ENCODE peak calls at places on chromosome 5, in eight cellular contexts. M, G, C, R, L, N, E and U are unnamed samples.

GRCh38 chr5:123807177-123807900 is 295.4 kb downstream of the CSNK1G3 start:
- DNase-seq in M (no peak), G (no peak), C (no peak), R (no peak), L (no peak), N (no peak), E (no peak), U (no peak)

GRCh38 chr5:111681414-111681790 is 75.6 kb downstream of the NREP start:
- DNase-seq in M (no peak), G (no peak), C (no peak), R (no peak), L (no peak), N (no peak), E (no peak), U (no peak)

GRCh38 chr5:131814990-131815389 is 18.2 kb upstream of the FNIP1 start:
- DNase-seq in M (no peak), G (no peak), C (peak; percentile 27), R (no peak), L (no peak), N (peak; percentile 81), E (no peak), U (no peak)

GRCh38 chr5:98772415-98773213 is 849 bp upstream of the RGMB start:
- DNase-seq in M (peak; percentile 82), G (peak; percentile 90), C (peak; percentile 78), R (peak; percentile 74), L (peak; percentile 83), N (peak; percentile 22), E (peak; percentile 79), U (peak; percentile 69)

GRCh38 chr5:121429761-121430160 is 421.9 kb upstream of the FTMT start:
- DNase-seq in M (no peak), G (no peak), C (no peak), R (no peak), L (no peak), N (no peak), E (no peak), U (no peak)

GRCh38 chr5:30183736-30184135 is 1009.8 kb upstream of the CDH6 start:
- DNase-seq in M (no peak), G (no peak), C (no peak), R (no peak), L (no peak), N (no peak), E (no peak), U (no peak)

GRCh38 chr5:141877478-141878185 is 578 bp downstream of the PCDH1 start:
- DNase-seq in M (no peak), G (peak; percentile 78), C (no peak), R (no peak), L (no peak), N (no peak), E (no peak), U (no peak)

GRCh38 chr5:3060283-3060682 is 308.8 kb upstream of the IRX2 start:
- DNase-seq in M (no peak), G (no peak), C (no peak), R (no peak), L (no peak), N (no peak), E (no peak), U (no peak)

GRCh38 chr5:101943784-101944183 is 352.3 kb downstream of the SLCO4C1 start:
- DNase-seq in M (no peak), G (no peak), C (no peak), R (no peak), L (no peak), N (peak; percentile 1), E (no peak), U (no peak)

GRCh38 chr5:142242272-142242671 is 82.5 kb downstream of the SPRY4 start:
- DNase-seq in M (no peak), G (no peak), C (no peak), R (no peak), L (no peak), N (no peak), E (no peak), U (no peak)

GRCh38 chr5:137708796-137709559 is 26.9 kb downstream of the KLHL3 start:
- DNase-seq in M (peak; percentile 30), G (no peak), C (no peak), R (no peak), L (peak; percentile 47), N (no peak), E (peak; percentile 43), U (no peak)

GRCh38 chr5:154603978-154604679 is 126.1 kb upstream of the HAND1 start:
- DNase-seq in M (peak; percentile 47), G (no peak), C (no peak), R (no peak), L (no peak), N (no peak), E (peak; percentile 45), U (no peak)

GRCh38 chr5:99378443-99378842 is 449.6 kb upstream of the CHD1 start:
- DNase-seq in M (no peak), G (no peak), C (no peak), R (no peak), L (no peak), N (no peak), E (no peak), U (no peak)

GRCh38 chr5:42366051-42366450 is 57.2 kb upstream of the GHR start:
- DNase-seq in M (no peak), G (no peak), C (no peak), R (no peak), L (no peak), N (no peak), E (no peak), U (no peak)

GRCh38 chr5:133681896-133682295 is 69.6 kb upstream of the FSTL4 start:
- DNase-seq in M (no peak), G (peak; percentile 36), C (no peak), R (no peak), L (peak; percentile 19), N (no peak), E (peak; percentile 9), U (peak; percentile 52)

GRCh38 chr5:169581580-169582227 is 1.9 kb upstream of the SPDL1 start:
- DNase-seq in M (peak; percentile 37), G (no peak), C (peak; percentile 43), R (peak; percentile 65), L (peak; percentile 55), N (peak; percentile 72), E (peak; percentile 82), U (peak; percentile 63)

GRCh38 chr5:166503506-166503905 is 1787.9 kb upstream of the WWC1 start:
- DNase-seq in M (no peak), G (no peak), C (no peak), R (no peak), L (no peak), N (no peak), E (no peak), U (no peak)

GRCh38 chr5:107395632-107396350 is 274.9 kb downstream of the EFNA5 start:
- DNase-seq in M (no peak), G (no peak), C (no peak), R (no peak), L (no peak), N (no peak), E (no peak), U (no peak)

GRCh38 chr5:168481330-168481788 is 4.9 kb upstream of the RARS1 start:
- DNase-seq in M (no peak), G (no peak), C (no peak), R (no peak), L (no peak), N (no peak), E (no peak), U (no peak)

GRCh38 chr5:30849801-30850370 is 343.6 kb upstream of the CDH6 start:
- DNase-seq in M (no peak), G (no peak), C (peak; percentile 22), R (no peak), L (no peak), N (peak; percentile 1), E (no peak), U (no peak)

GRCh38 chr5:43602818-43603534 is at the start of gene NNT:
- DNase-seq in M (peak; percentile 85), G (peak; percentile 96), C (peak; percentile 40), R (peak; percentile 75), L (peak; percentile 78), N (peak; percentile 67), E (peak; percentile 65), U (peak; percentile 64)

GRCh38 chr5:147397616-147398015 is 112.3 kb downstream of the DPYSL3 start:
- DNase-seq in M (no peak), G (no peak), C (no peak), R (no peak), L (no peak), N (no peak), E (no peak), U (no peak)
- TF ChIP-seq CTCF in M (no peak), G (no peak), C (no peak), R (no peak), L (no peak), N (no peak), E (no peak), U (no peak)

DNA sequence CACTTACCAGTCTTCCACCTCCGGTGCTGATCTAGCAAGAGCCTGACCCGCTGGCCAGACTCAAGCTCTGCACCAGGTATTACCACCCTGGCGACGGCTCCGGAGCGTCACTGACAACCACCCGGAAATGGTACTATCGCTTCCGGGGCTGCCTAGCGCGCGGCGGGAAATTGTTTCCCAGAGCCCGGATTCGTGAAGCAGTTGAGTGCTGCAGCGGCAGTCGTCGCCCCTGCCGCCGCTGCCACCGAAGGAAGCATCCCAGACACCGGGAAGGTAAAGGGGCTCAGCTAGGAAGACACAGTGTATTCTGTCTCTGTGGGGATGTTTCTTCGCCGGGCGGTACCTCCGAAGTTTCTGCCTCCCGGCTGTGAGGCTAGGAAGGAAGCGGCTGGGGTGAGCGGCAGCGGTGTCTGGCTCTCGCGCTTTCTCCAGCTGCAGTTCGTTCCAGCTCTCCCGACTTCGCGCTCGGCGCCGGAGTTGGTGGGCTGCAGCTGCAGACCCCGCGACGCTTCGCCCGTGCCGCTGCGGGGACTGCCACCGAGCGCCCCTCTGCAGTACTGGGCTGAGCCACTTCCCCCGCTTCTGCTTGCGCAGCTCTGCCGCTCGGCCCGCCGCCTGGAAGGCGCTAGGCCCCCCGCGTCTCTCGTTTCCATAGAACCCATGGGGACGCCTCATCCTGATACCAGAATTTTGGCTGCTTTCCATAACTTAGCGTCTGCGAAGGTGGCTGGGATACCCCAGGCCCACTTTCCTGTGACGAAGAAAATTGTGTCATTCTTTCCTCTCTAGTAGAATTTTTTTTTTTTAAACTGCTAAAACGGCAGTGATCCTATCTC is at the start of the genes KIAA0825 and SLF1:
- DNase-seq in M (peak; percentile 90), G (peak; percentile 97), C (peak; percentile 85), R (peak; percentile 80), L (peak; percentile 90), N (peak; percentile 91), E (peak; percentile 92), U (peak; percentile 97)
- TF ChIP-seq POLR2A in M (peak; percentile 23), G (no peak), C (peak; percentile 73), R (no peak), L (no peak), N (peak; percentile 43), E (peak; percentile 46), U (no peak)

GRCh38 chr5:149732500-149733128 is 2.5 kb downstream of the PPARGC1B start:
- DNase-seq in M (peak; percentile 77), G (no peak), C (no peak), R (no peak), L (no peak), N (no peak), E (no peak), U (peak; percentile 92)
- H3K4me3 ChIP-seq in M (peak overlapping the region; percentile 90), G (peak overlapping the region; percentile 87), C (no peak overlapping the region), R (peak overlapping the region; percentile 82), L (peak overlapping the region; percentile 97), N (no peak overlapping the region), E (peak overlapping the region; percentile 87), U (peak overlapping the region; percentile 61)

DNA sequence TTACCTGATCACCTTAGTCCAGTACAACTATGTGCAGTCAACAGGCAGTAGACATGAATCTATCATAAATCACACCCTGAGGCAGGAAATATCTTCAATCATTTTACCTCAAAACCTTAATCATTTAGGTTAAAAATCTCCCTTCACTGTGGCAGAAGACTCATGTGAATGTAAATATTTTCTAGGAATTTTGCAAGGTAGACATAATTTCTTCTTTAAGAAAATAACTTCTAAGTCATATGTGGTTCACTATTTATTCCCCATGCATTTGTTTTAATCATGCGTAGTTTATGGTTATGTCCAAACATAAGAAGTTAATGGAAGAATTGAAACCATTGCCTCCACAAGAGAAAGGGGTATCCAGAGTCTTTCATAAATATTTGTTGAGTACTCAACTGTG is 97.0 kb downstream of the HMHB1 start:
- DNase-seq in M (no peak), G (no peak), C (no peak), R (no peak), L (no peak), N (no peak), E (no peak), U (no peak)
- TF ChIP-seq CTCF in M (no peak), G (no peak), C (no peak), R (no peak), L (no peak), N (no peak), E (no peak), U (no peak)